ENCODE peak calls at places on chromosomes 16 and 17, in ten cellular contexts. One of them, this sample, is unnamed.

GRCh38 chr16:75385507-75386152 is 47.7 kb downstream of the CFDP1 start:
- DNase-seq in iPS DF 6.9: no peak
- DNase-seq in Caco-2: peak; percentile 37
- DNase-seq in CD8-positive, alpha-beta T cell: no peak
- DNase-seq in PC-3: peak; percentile 73
- DNase-seq in CD4-positive, CD25-positive, alpha-beta regulatory T cell: peak; percentile 79
- DNase-seq in cardiac muscle cell: peak; percentile 80
- DNase-seq in SK-N-MC: peak; percentile 48
- DNase-seq in tibial artery: no peak
- DNase-seq in psoas muscle: no peak
- DNase-seq in this sample: no peak

GRCh38 chr16:84950906-84951305 is 60.4 kb downstream of the ZDHHC7 start:
- DNase-seq in iPS DF 6.9: no peak
- DNase-seq in Caco-2: peak; percentile 40
- DNase-seq in CD8-positive, alpha-beta T cell: no peak
- DNase-seq in PC-3: peak; percentile 42
- DNase-seq in CD4-positive, CD25-positive, alpha-beta regulatory T cell: peak; percentile 48
- DNase-seq in cardiac muscle cell: no peak
- DNase-seq in SK-N-MC: no peak
- DNase-seq in tibial artery: no peak
- DNase-seq in psoas muscle: no peak
- DNase-seq in this sample: peak; percentile 20

GRCh38 chr17:31581022-31581483 is 189.6 kb downstream of the RAB11FIP4 start:
- DNase-seq in iPS DF 6.9: no peak
- DNase-seq in Caco-2: no peak
- DNase-seq in CD8-positive, alpha-beta T cell: no peak
- DNase-seq in PC-3: peak; percentile 85
- DNase-seq in CD4-positive, CD25-positive, alpha-beta regulatory T cell: no peak
- DNase-seq in cardiac muscle cell: no peak
- DNase-seq in SK-N-MC: no peak
- DNase-seq in tibial artery: peak; percentile 92
- DNase-seq in psoas muscle: peak; percentile 78
- DNase-seq in this sample: peak; percentile 98

GRCh38 chr16:48433849-48434530 is 48.8 kb upstream of the SIAH1 start:
- DNase-seq in iPS DF 6.9: no peak
- DNase-seq in Caco-2: no peak
- DNase-seq in CD8-positive, alpha-beta T cell: no peak
- DNase-seq in PC-3: no peak
- DNase-seq in CD4-positive, CD25-positive, alpha-beta regulatory T cell: no peak
- DNase-seq in cardiac muscle cell: no peak
- DNase-seq in SK-N-MC: no peak
- DNase-seq in tibial artery: no peak
- DNase-seq in psoas muscle: no peak
- DNase-seq in this sample: no peak

GRCh38 chr17:4101127-4101798 is 41.6 kb downstream of the ZZEF1 start:
- DNase-seq in iPS DF 6.9: no peak
- DNase-seq in Caco-2: peak; percentile 3
- DNase-seq in CD8-positive, alpha-beta T cell: no peak
- DNase-seq in PC-3: no peak
- DNase-seq in CD4-positive, CD25-positive, alpha-beta regulatory T cell: peak; percentile 20
- DNase-seq in cardiac muscle cell: no peak
- DNase-seq in SK-N-MC: no peak
- DNase-seq in tibial artery: no peak
- DNase-seq in psoas muscle: no peak
- DNase-seq in this sample: no peak

GRCh38 chr17:45236002-45236606 is 14.4 kb downstream of the FMNL1 start:
- DNase-seq in iPS DF 6.9: no peak
- DNase-seq in Caco-2: no peak
- DNase-seq in CD8-positive, alpha-beta T cell: no peak
- DNase-seq in PC-3: no peak
- DNase-seq in CD4-positive, CD25-positive, alpha-beta regulatory T cell: no peak
- DNase-seq in cardiac muscle cell: no peak
- DNase-seq in SK-N-MC: no peak
- DNase-seq in tibial artery: no peak
- DNase-seq in psoas muscle: no peak
- DNase-seq in this sample: no peak

GRCh38 chr16:24440296-24440695 is 99.1 kb upstream of the RBBP6 start:
- DNase-seq in iPS DF 6.9: no peak
- DNase-seq in Caco-2: no peak
- DNase-seq in CD8-positive, alpha-beta T cell: no peak
- DNase-seq in PC-3: no peak
- DNase-seq in CD4-positive, CD25-positive, alpha-beta regulatory T cell: no peak
- DNase-seq in cardiac muscle cell: no peak
- DNase-seq in SK-N-MC: no peak
- DNase-seq in tibial artery: no peak
- DNase-seq in psoas muscle: no peak
- DNase-seq in this sample: no peak

GRCh38 chr17:40437095-40437732 is 6.0 kb upstream of the IGFBP4 start:
- DNase-seq in iPS DF 6.9: no peak
- DNase-seq in Caco-2: no peak
- DNase-seq in CD8-positive, alpha-beta T cell: no peak
- DNase-seq in PC-3: no peak
- DNase-seq in CD4-positive, CD25-positive, alpha-beta regulatory T cell: no peak
- DNase-seq in cardiac muscle cell: no peak
- DNase-seq in SK-N-MC: no peak
- DNase-seq in tibial artery: peak; percentile 48
- DNase-seq in psoas muscle: no peak
- DNase-seq in this sample: peak; percentile 80

GRCh38 chr16:16096161-16096857 is 127.0 kb downstream of the ABCC6 start:
- DNase-seq in iPS DF 6.9: no peak
- DNase-seq in Caco-2: no peak
- DNase-seq in CD8-positive, alpha-beta T cell: no peak
- DNase-seq in PC-3: no peak
- DNase-seq in CD4-positive, CD25-positive, alpha-beta regulatory T cell: no peak
- DNase-seq in cardiac muscle cell: no peak
- DNase-seq in SK-N-MC: no peak
- DNase-seq in tibial artery: peak; percentile 92
- DNase-seq in psoas muscle: no peak
- DNase-seq in this sample: no peak

GRCh38 chr17:41315814-41316430 is 412 bp upstream of the KRTAP17-1 start:
- DNase-seq in iPS DF 6.9: no peak
- DNase-seq in Caco-2: no peak
- DNase-seq in CD8-positive, alpha-beta T cell: no peak
- DNase-seq in PC-3: no peak
- DNase-seq in CD4-positive, CD25-positive, alpha-beta regulatory T cell: no peak
- DNase-seq in cardiac muscle cell: no peak
- DNase-seq in SK-N-MC: no peak
- DNase-seq in tibial artery: no peak
- DNase-seq in psoas muscle: no peak
- DNase-seq in this sample: no peak

GRCh38 chr17:19724501-19725420 is 8.4 kb upstream of the SLC47A2 start:
- DNase-seq in iPS DF 6.9: no peak
- DNase-seq in Caco-2: no peak
- DNase-seq in CD8-positive, alpha-beta T cell: peak; percentile 24
- DNase-seq in PC-3: no peak
- DNase-seq in CD4-positive, CD25-positive, alpha-beta regulatory T cell: peak; percentile 88
- DNase-seq in cardiac muscle cell: no peak
- DNase-seq in SK-N-MC: no peak
- DNase-seq in tibial artery: peak; percentile 89
- DNase-seq in psoas muscle: peak; percentile 85
- DNase-seq in this sample: peak; percentile 93

GRCh38 chr16:82088483-82088882 is 53.4 kb downstream of the HSD17B2 start:
- DNase-seq in iPS DF 6.9: no peak
- DNase-seq in Caco-2: no peak
- DNase-seq in CD8-positive, alpha-beta T cell: no peak
- DNase-seq in PC-3: no peak
- DNase-seq in CD4-positive, CD25-positive, alpha-beta regulatory T cell: no peak
- DNase-seq in cardiac muscle cell: no peak
- DNase-seq in SK-N-MC: no peak
- DNase-seq in tibial artery: no peak
- DNase-seq in psoas muscle: no peak
- DNase-seq in this sample: no peak

GRCh38 chr17:2867441-2868424 is 71.5 kb downstream of the RAP1GAP2 start:
- DNase-seq in iPS DF 6.9: no peak
- DNase-seq in Caco-2: peak; percentile 46
- DNase-seq in CD8-positive, alpha-beta T cell: no peak
- DNase-seq in PC-3: peak; percentile 62
- DNase-seq in CD4-positive, CD25-positive, alpha-beta regulatory T cell: no peak
- DNase-seq in cardiac muscle cell: no peak
- DNase-seq in SK-N-MC: no peak
- DNase-seq in tibial artery: no peak
- DNase-seq in psoas muscle: no peak
- DNase-seq in this sample: peak; percentile 93

GRCh38 chr17:80817861-80818260 is 173.8 kb upstream of the CHMP6 start:
- DNase-seq in iPS DF 6.9: no peak
- DNase-seq in Caco-2: no peak
- DNase-seq in CD8-positive, alpha-beta T cell: no peak
- DNase-seq in PC-3: peak; percentile 61
- DNase-seq in CD4-positive, CD25-positive, alpha-beta regulatory T cell: no peak
- DNase-seq in cardiac muscle cell: no peak
- DNase-seq in SK-N-MC: no peak
- DNase-seq in tibial artery: no peak
- DNase-seq in psoas muscle: peak; percentile 38
- DNase-seq in this sample: no peak

GRCh38 chr17:26818736-26819135 is 475.2 kb upstream of the WSB1 start:
- DNase-seq in iPS DF 6.9: no peak
- DNase-seq in Caco-2: no peak
- DNase-seq in CD8-positive, alpha-beta T cell: no peak
- DNase-seq in PC-3: no peak
- DNase-seq in CD4-positive, CD25-positive, alpha-beta regulatory T cell: no peak
- DNase-seq in cardiac muscle cell: no peak
- DNase-seq in SK-N-MC: no peak
- DNase-seq in tibial artery: no peak
- DNase-seq in psoas muscle: no peak
- DNase-seq in this sample: no peak

GRCh38 chr16:20660325-20660724 is 37.2 kb downstream of the ACSM1 start:
- DNase-seq in iPS DF 6.9: no peak
- DNase-seq in Caco-2: no peak
- DNase-seq in CD8-positive, alpha-beta T cell: no peak
- DNase-seq in PC-3: no peak
- DNase-seq in CD4-positive, CD25-positive, alpha-beta regulatory T cell: no peak
- DNase-seq in cardiac muscle cell: no peak
- DNase-seq in SK-N-MC: no peak
- DNase-seq in tibial artery: no peak
- DNase-seq in psoas muscle: no peak
- DNase-seq in this sample: no peak

GRCh38 chr17:9837551-9838471 is 12.1 kb downstream of the GLP2R start:
- DNase-seq in iPS DF 6.9: no peak
- DNase-seq in Caco-2: no peak
- DNase-seq in CD8-positive, alpha-beta T cell: no peak
- DNase-seq in PC-3: peak; percentile 90
- DNase-seq in CD4-positive, CD25-positive, alpha-beta regulatory T cell: no peak
- DNase-seq in cardiac muscle cell: no peak
- DNase-seq in SK-N-MC: no peak
- DNase-seq in tibial artery: peak; percentile 72
- DNase-seq in psoas muscle: peak; percentile 73
- DNase-seq in this sample: peak; percentile 52
- H3K36me3 ChIP-seq in iPS DF 6.9: no peaks in the 10 kb centered on the region
- H3K36me3 ChIP-seq in Caco-2: no peaks in the 10 kb centered on the region
- H3K36me3 ChIP-seq in CD8-positive, alpha-beta T cell: no peaks in the 10 kb centered on the region
- H3K36me3 ChIP-seq in PC-3: no peaks in the 10 kb centered on the region
- H3K36me3 ChIP-seq in CD4-positive, CD25-positive, alpha-beta regulatory T cell: no peaks in the 10 kb centered on the region
- H3K36me3 ChIP-seq in cardiac muscle cell: no peaks in the 10 kb centered on the region
- H3K36me3 ChIP-seq in SK-N-MC: no peaks in the 10 kb centered on the region
- H3K36me3 ChIP-seq in tibial artery: no peaks in the 10 kb centered on the region
- H3K36me3 ChIP-seq in psoas muscle: no peaks in the 10 kb centered on the region
- H3K36me3 ChIP-seq in this sample: no peaks in the 10 kb centered on the region

GRCh38 chr17:62004388-62004787 is 60.7 kb downstream of the MED13 start:
- DNase-seq in iPS DF 6.9: no peak
- DNase-seq in Caco-2: no peak
- DNase-seq in CD8-positive, alpha-beta T cell: no peak
- DNase-seq in PC-3: no peak
- DNase-seq in CD4-positive, CD25-positive, alpha-beta regulatory T cell: no peak
- DNase-seq in cardiac muscle cell: no peak
- DNase-seq in SK-N-MC: no peak
- DNase-seq in tibial artery: no peak
- DNase-seq in psoas muscle: no peak
- DNase-seq in this sample: no peak
- H3K36me3 ChIP-seq in iPS DF 6.9: no peaks in the 10 kb centered on the region
- H3K36me3 ChIP-seq in Caco-2: no peaks in the 10 kb centered on the region
- H3K36me3 ChIP-seq in CD8-positive, alpha-beta T cell: peaks cover 3% of the 10 kb centered on the region
- H3K36me3 ChIP-seq in PC-3: peaks cover 24% of the 10 kb centered on the region
- H3K36me3 ChIP-seq in CD4-positive, CD25-positive, alpha-beta regulatory T cell: peaks cover 30% of the 10 kb centered on the region
- H3K36me3 ChIP-seq in cardiac muscle cell: peaks cover 6% of the 10 kb centered on the region
- H3K36me3 ChIP-seq in SK-N-MC: peaks cover 42% of the 10 kb centered on the region
- H3K36me3 ChIP-seq in tibial artery: peaks cover 5% of the 10 kb centered on the region
- H3K36me3 ChIP-seq in psoas muscle: no peaks in the 10 kb centered on the region
- H3K36me3 ChIP-seq in this sample: peaks cover 62% of the 10 kb centered on the region

DNA sequence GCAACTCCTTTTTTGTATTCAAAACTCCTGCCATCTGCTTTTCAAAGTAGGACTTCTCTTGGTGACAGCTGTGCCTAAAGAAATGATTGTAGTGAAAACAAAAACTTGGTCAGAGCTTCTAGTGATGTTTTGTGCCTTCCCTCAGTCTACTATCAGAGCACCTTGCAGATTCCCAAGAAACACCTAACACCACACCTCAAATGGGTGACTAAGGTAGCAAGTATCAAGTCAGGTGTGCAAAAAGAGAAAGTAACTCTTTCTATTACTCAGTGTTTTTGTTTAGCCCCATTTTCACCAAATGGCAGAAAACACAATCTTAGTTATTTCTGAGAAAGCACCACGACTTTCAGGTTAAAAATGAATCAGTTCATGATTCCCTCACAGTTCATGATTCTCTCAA is 2.0 kb upstream of the PMFBP1 start:
- DNase-seq in iPS DF 6.9: no peak
- DNase-seq in Caco-2: no peak
- DNase-seq in CD8-positive, alpha-beta T cell: no peak
- DNase-seq in PC-3: no peak
- DNase-seq in CD4-positive, CD25-positive, alpha-beta regulatory T cell: no peak
- DNase-seq in cardiac muscle cell: no peak
- DNase-seq in SK-N-MC: no peak
- DNase-seq in tibial artery: no peak
- DNase-seq in psoas muscle: no peak
- DNase-seq in this sample: no peak
- H3K36me3 ChIP-seq in iPS DF 6.9: no peaks in the 10 kb centered on the region
- H3K36me3 ChIP-seq in Caco-2: no peaks in the 10 kb centered on the region
- H3K36me3 ChIP-seq in CD8-positive, alpha-beta T cell: no peaks in the 10 kb centered on the region
- H3K36me3 ChIP-seq in PC-3: no peaks in the 10 kb centered on the region
- H3K36me3 ChIP-seq in CD4-positive, CD25-positive, alpha-beta regulatory T cell: no peaks in the 10 kb centered on the region
- H3K36me3 ChIP-seq in cardiac muscle cell: no peaks in the 10 kb centered on the region
- H3K36me3 ChIP-seq in SK-N-MC: no peaks in the 10 kb centered on the region
- H3K36me3 ChIP-seq in tibial artery: no peaks in the 10 kb centered on the region
- H3K36me3 ChIP-seq in psoas muscle: no peaks in the 10 kb centered on the region
- H3K36me3 ChIP-seq in this sample: no peaks in the 10 kb centered on the region

GRCh38 chr16:18829221-18829620 is 27.9 kb upstream of the ARL6IP1 start:
- DNase-seq in iPS DF 6.9: no peak
- DNase-seq in Caco-2: no peak
- DNase-seq in CD8-positive, alpha-beta T cell: no peak
- DNase-seq in PC-3: no peak
- DNase-seq in CD4-positive, CD25-positive, alpha-beta regulatory T cell: no peak
- DNase-seq in cardiac muscle cell: no peak
- DNase-seq in SK-N-MC: no peak
- DNase-seq in tibial artery: no peak
- DNase-seq in psoas muscle: no peak
- DNase-seq in this sample: no peak
- H3K36me3 ChIP-seq in iPS DF 6.9: peaks cover 21% of the 10 kb centered on the region
- H3K36me3 ChIP-seq in Caco-2: peaks cover 1% of the 10 kb centered on the region
- H3K36me3 ChIP-seq in CD8-positive, alpha-beta T cell: peaks cover 47% of the 10 kb centered on the region
- H3K36me3 ChIP-seq in PC-3: peaks cover 41% of the 10 kb centered on the region
- H3K36me3 ChIP-seq in CD4-positive, CD25-positive, alpha-beta regulatory T cell: peaks cover 66% of the 10 kb centered on the region
- H3K36me3 ChIP-seq in cardiac muscle cell: peaks cover 59% of the 10 kb centered on the region
- H3K36me3 ChIP-seq in SK-N-MC: peaks cover 63% of the 10 kb centered on the region
- H3K36me3 ChIP-seq in tibial artery: peaks cover 69% of the 10 kb centered on the region
- H3K36me3 ChIP-seq in psoas muscle: peaks cover 18% of the 10 kb centered on the region
- H3K36me3 ChIP-seq in this sample: peaks cover 65% of the 10 kb centered on the region

DNA sequence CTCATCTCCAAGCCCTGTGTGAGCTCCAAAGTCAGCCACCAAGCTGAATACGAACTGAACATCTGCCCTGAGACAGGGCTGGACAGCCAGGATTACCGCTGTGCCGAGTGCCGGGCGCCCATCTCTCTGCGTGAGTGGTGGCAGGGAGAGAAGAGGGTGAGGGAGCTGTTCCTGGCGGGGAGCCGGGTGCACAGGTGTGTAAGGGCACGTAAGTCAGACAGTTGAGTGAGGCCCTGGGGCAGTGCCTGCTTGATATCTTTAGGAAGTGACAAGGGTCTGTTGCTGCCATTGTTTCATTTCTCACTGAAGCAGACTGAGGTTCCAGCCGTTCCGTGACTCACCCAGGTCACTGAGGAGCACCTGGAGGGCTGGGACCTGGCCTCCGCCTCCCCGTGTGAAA is 12.4 kb downstream of the DEF8 start:
- DNase-seq in iPS DF 6.9: no peak
- DNase-seq in Caco-2: no peak
- DNase-seq in CD8-positive, alpha-beta T cell: no peak
- DNase-seq in PC-3: no peak
- DNase-seq in CD4-positive, CD25-positive, alpha-beta regulatory T cell: no peak
- DNase-seq in cardiac muscle cell: no peak
- DNase-seq in SK-N-MC: no peak
- DNase-seq in tibial artery: no peak
- DNase-seq in psoas muscle: no peak
- DNase-seq in this sample: no peak
- H3K36me3 ChIP-seq in iPS DF 6.9: peaks cover 9% of the 10 kb centered on the region
- H3K36me3 ChIP-seq in Caco-2: peaks cover 4% of the 10 kb centered on the region
- H3K36me3 ChIP-seq in CD8-positive, alpha-beta T cell: no peaks in the 10 kb centered on the region
- H3K36me3 ChIP-seq in PC-3: no peaks in the 10 kb centered on the region
- H3K36me3 ChIP-seq in CD4-positive, CD25-positive, alpha-beta regulatory T cell: peaks cover 4% of the 10 kb centered on the region
- H3K36me3 ChIP-seq in cardiac muscle cell: peaks cover 16% of the 10 kb centered on the region
- H3K36me3 ChIP-seq in SK-N-MC: no peaks in the 10 kb centered on the region
- H3K36me3 ChIP-seq in tibial artery: peaks cover 4% of the 10 kb centered on the region
- H3K36me3 ChIP-seq in psoas muscle: no peaks in the 10 kb centered on the region
- H3K36me3 ChIP-seq in this sample: peaks cover 91% of the 10 kb centered on the region